ENCODE peak calls at places on chromosomes 5 and 9, in five cellular contexts. Q is sigmoid colon, L is uterus, I is HCT116, S is heart left ventricle. U is an unnamed sample.

GRCh38 chr9:38417003-38417965 is 7.0 kb downstream of the IGFBPL1 start:
- DNase-seq in Q (peak; percentile 24), S (no peak), L (no peak), I (peak; percentile 35), U (no peak)

GRCh38 chr9:78278177-78278777 is 18.6 kb upstream of the PSAT1 start:
- DNase-seq in Q (no peak), S (no peak), L (no peak), I (no peak), U (no peak)

GRCh38 chr5:143738415-143739401 is 73.3 kb upstream of the HMHB1 start:
- DNase-seq in I (no peak), Q (no peak), L (no peak), S (no peak), U (no peak)

GRCh38 chr5:1336749-1337489 is 8.0 kb downstream of the CLPTM1L start:
- DNase-seq in I (no peak), L (no peak), Q (no peak), S (no peak), U (no peak)

GRCh38 chr5:135386886-135387628 is 12.0 kb downstream of the MACROH2A1 start:
- DNase-seq in Q (no peak), I (peak; percentile 62), S (peak; percentile 47), L (no peak), U (peak; percentile 68)

GRCh38 chr5:19923742-19924141 is 64.3 kb downstream of the CDH18 start:
- DNase-seq in I (no peak), S (no peak), L (no peak), Q (no peak), U (no peak)

GRCh38 chr5:94545870-94546625 is 72.4 kb downstream of the KIAA0825 start:
- DNase-seq in Q (no peak), S (peak; percentile 20), L (no peak), I (no peak), U (no peak)

GRCh38 chr5:74201334-74202081 is 439.0 kb downstream of the ENC1 start:
- DNase-seq in S (peak; percentile 55), Q (no peak), L (no peak), I (no peak), U (peak; percentile 79)

DNA sequence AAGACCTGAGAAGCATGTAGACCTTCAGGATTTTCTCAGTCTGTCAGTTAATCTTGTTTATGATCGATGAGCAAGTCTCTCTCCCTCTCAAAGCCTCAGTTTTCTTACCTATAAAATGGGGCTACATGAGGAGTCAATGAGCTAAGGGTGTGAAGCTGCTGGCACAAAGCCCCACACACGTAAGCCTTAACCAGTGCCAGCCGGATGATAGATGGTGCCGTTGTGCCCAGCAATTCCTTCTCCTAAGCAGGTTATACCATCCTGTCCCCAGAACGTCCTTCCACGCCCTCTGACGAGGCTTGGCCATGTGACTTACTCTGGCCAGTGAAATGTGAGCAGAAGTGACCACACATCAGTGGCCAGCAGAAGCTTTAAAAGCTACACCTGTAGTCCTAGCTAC is 179.0 kb downstream of the C9orf50 start:
- DNase-seq in Q (no peak), I (no peak), L (no peak), S (no peak), U (no peak)
- H3K4me1 ChIP-seq in Q (peaks cover 12% of the 10 kb centered on the region), I (peaks cover 34% of the 10 kb centered on the region), L (no peaks in the 10 kb centered on the region), S (peaks cover 17% of the 10 kb centered on the region), U (peaks cover 29% of the 10 kb centered on the region)

GRCh38 chr5:81140461-81140860 is 92.7 kb upstream of the CKMT2 start:
- DNase-seq in Q (no peak), I (no peak), S (peak; percentile 19), L (no peak), U (no peak)
- H3K4me3 ChIP-seq in Q (no peak overlapping the region), I (no peak overlapping the region), S (no peak overlapping the region), L (no peak overlapping the region), U (no peak overlapping the region)

GRCh38 chr5:158619083-158619788 is 480.5 kb downstream of the EBF1 start:
- DNase-seq in L (no peak), Q (no peak), S (no peak), I (no peak), U (no peak)

GRCh38 chr5:158623971-158624370 is 475.7 kb downstream of the EBF1 start:
- DNase-seq in I (no peak), S (no peak), Q (no peak), L (no peak), U (no peak)

GRCh38 chr5:158616707-158617106 is 483.0 kb downstream of the EBF1 start:
- DNase-seq in L (no peak), S (no peak), Q (no peak), I (no peak), U (no peak)

GRCh38 chr5:158621381-158621780 is 478.3 kb downstream of the EBF1 start:
- DNase-seq in I (no peak), L (no peak), S (no peak), Q (no peak), U (no peak)
- TF ChIP-seq POLR2A in I (no peak), L (no peak), S (no peak), Q (no peak), U (no peak)

DNA sequence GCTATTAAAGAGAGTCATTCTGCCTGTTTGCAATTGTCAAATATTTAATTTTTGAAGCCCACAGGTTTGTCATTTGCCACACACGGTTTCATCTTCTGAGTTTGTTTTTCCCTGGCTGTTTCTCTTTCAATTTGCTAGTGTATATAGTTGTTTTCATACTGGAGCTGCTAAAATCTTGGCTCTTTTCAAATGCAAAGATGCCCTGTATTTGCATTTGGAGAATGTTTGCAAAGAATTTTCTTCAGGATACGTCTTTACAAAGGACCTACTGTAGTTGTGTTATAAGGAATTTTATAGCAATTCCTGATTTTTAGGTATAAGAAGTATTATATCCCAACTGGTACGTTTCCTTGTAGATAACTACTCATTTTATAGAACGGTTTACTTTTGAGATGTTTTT is 48.0 kb downstream of the IZUMO3 start:
- DNase-seq in S (no peak), I (no peak), L (no peak), Q (no peak), U (no peak)
- H3K4me1 ChIP-seq in S (no peaks in the 10 kb centered on the region), I (no peaks in the 10 kb centered on the region), L (no peaks in the 10 kb centered on the region), Q (no peaks in the 10 kb centered on the region), U (no peaks in the 10 kb centered on the region)

GRCh38 chr5:132510076-132510475 is 19.5 kb upstream of the IRF1 start:
- DNase-seq in L (no peak), Q (no peak), I (no peak), S (no peak), U (no peak)
- H3K4me3 ChIP-seq in L (no peak overlapping the region), Q (no peak overlapping the region), I (no peak overlapping the region), S (no peak overlapping the region), U (no peak overlapping the region)

GRCh38 chr9:105065119-105066088 is 137.4 kb upstream of the ABCA1 start:
- DNase-seq in Q (no peak), L (no peak), I (no peak), S (no peak), U (peak; percentile 56)

GRCh38 chr9:105063665-105064247 is 135.8 kb upstream of the ABCA1 start:
- DNase-seq in Q (peak; percentile 73), S (no peak), L (peak; percentile 27), I (no peak), U (peak; percentile 28)

GRCh38 chr9:105062222-105062850 is 134.4 kb upstream of the ABCA1 start:
- DNase-seq in S (no peak), Q (no peak), I (no peak), L (no peak), U (no peak)

GRCh38 chr9:105066265-105066865 is 138.4 kb upstream of the ABCA1 start:
- DNase-seq in I (no peak), Q (peak; percentile 68), S (peak; percentile 16), L (no peak), U (peak; percentile 16)

GRCh38 chr9:105064248-105065118 is 136.5 kb upstream of the ABCA1 start:
- DNase-seq in Q (peak; percentile 99), I (no peak), L (peak; percentile 88), S (peak; percentile 87), U (peak; percentile 87)
- TF ChIP-seq POLR2A in Q (peak; percentile 24), I (no peak), L (peak; percentile 23), S (peak; percentile 18), U (peak; percentile 30)

GRCh38 chr5:112635771-112636170 is 101.9 kb upstream of the APC start:
- DNase-seq in S (no peak), L (no peak), Q (no peak), I (no peak), U (no peak)

GRCh38 chr5:112635276-112635675 is 102.4 kb upstream of the APC start:
- DNase-seq in S (no peak), I (no peak), Q (no peak), L (no peak), U (no peak)

GRCh38 chr5:112636288-112636731 is 101.4 kb upstream of the APC start:
- DNase-seq in L (no peak), S (no peak), I (no peak), Q (no peak), U (peak; percentile 24)

GRCh38 chr5:112636751-112637150 is 100.9 kb upstream of the APC start:
- DNase-seq in S (no peak), L (no peak), Q (no peak), I (no peak), U (no peak)

DNA sequence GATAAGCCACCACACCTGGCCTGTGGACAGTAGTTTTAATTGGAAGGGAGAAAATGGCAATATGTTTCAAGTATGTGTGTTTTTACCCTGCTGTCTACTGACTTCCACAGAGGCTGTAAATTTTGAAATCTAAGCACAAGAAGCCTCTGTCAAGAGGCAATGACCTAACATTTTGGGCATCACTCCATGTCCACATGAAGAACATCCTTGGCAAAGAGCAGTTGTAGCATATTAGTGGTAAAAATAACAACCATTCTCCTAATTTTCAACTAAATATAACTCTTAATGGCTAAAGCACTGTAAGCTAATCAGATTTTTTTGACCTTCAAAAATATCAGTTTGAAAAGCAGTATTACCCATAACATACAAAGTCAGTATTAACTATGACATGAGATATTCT is 100.3 kb upstream of the APC start:
- DNase-seq in L (no peak), I (no peak), Q (no peak), S (no peak), U (no peak)
- H3K4me1 ChIP-seq in L (no peaks in the 10 kb centered on the region), I (no peaks in the 10 kb centered on the region), Q (peaks cover 11% of the 10 kb centered on the region), S (peaks cover 33% of the 10 kb centered on the region), U (peaks cover 12% of the 10 kb centered on the region)

DNA sequence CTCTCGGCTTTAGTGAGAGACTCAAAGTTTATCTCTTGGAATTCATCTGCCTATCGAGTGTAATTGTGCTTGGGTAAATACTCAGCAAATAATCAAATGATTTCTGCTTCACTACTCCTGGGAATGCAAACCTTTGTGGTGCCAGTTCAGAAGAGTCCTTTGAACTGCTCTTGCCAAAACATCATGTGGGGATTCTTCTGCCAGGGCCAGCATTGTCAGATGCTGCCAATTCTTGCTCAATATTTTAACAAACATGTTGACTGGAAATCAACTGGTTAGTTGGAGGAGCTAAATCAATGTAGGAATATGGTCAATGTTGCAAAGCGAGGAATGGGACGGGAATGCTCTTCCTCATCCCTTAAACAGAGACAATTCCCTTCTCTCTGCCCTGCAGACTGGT is 141.3 kb upstream of the SLC28A3 start:
- DNase-seq in L (no peak), Q (no peak), I (no peak), S (no peak), U (no peak)
- H3K4me3 ChIP-seq in L (no peak overlapping the region), Q (no peak overlapping the region), I (no peak overlapping the region), S (no peak overlapping the region), U (no peak overlapping the region)

U was measured in body of pancreas.